ENCODE peak calls at places on chromosome 13, in six cellular contexts. H, M, X, K, Z and U are unnamed samples.

GRCh38 chr13:79557666-79558065 is 76.7 kb downstream of the NDFIP2 start:
- DNase-seq in Z (no peak), M (no peak), K (no peak), H (no peak), X (no peak), U (no peak)

GRCh38 chr13:112605531-112605990 is 17.6 kb upstream of the TUBGCP3 start:
- DNase-seq in M (no peak), K (peak; percentile 68), Z (no peak), X (no peak), H (no peak), U (no peak)

GRCh38 chr13:24777171-24777570 is 13.2 kb downstream of the RNF17 start:
- DNase-seq in H (no peak), X (no peak), K (no peak), Z (no peak), M (no peak), U (no peak)

GRCh38 chr13:82698941-82699340 is 1183.3 kb downstream of the SLITRK1 start:
- DNase-seq in M (no peak), K (no peak), H (no peak), Z (no peak), X (no peak), U (no peak)

GRCh38 chr13:36131215-36131930 is at the start of gene DCLK1:
- DNase-seq in X (no peak), M (peak; percentile 29), K (no peak), Z (peak; percentile 21), H (no peak), U (no peak)

GRCh38 chr13:25753976-25754375 is 297.8 kb downstream of the SHISA2 start:
- DNase-seq in Z (no peak), H (no peak), M (no peak), X (no peak), K (no peak), U (no peak)

GRCh38 chr13:28679628-28680027 is 20.7 kb downstream of the POMP start:
- DNase-seq in X (peak; percentile 33), Z (no peak), K (no peak), H (no peak), M (no peak), U (no peak)

GRCh38 chr13:84870190-84870589 is 929.0 kb downstream of the SLITRK6 start:
- DNase-seq in X (no peak), K (no peak), Z (no peak), M (no peak), H (no peak), U (no peak)

GRCh38 chr13:65445340-65445739 is 1784.8 kb downstream of the PCDH9 start:
- DNase-seq in M (no peak), H (no peak), K (no peak), X (no peak), Z (no peak), U (no peak)

GRCh38 chr13:114081761-114082681 is 50.4 kb downstream of the RASA3 start:
- DNase-seq in X (no peak), M (peak; percentile 87), H (no peak), Z (no peak), K (no peak), U (no peak)

GRCh38 chr13:113862191-113862765 is 1.6 kb downstream of the GAS6 start:
- DNase-seq in K (no peak), X (no peak), Z (no peak), M (no peak), H (no peak), U (no peak)

GRCh38 chr13:76991432-76991795 is 467 bp upstream of the CLN5 start:
- DNase-seq in Z (peak; percentile 54), X (no peak), H (no peak), K (peak; percentile 88), M (peak; percentile 42), U (no peak)

GRCh38 chr13:24040835-24041234 is 119.7 kb upstream of the SPATA13 start:
- DNase-seq in M (no peak), H (no peak), Z (no peak), X (no peak), K (no peak), U (no peak)

GRCh38 chr13:104014803-104015645 is 948.8 kb upstream of the SLC10A2 start:
- DNase-seq in H (no peak), X (peak; percentile 71), Z (no peak), M (no peak), K (no peak), U (no peak)

GRCh38 chr13:32257649-32258048 is 57.5 kb downstream of the ZAR1L start:
- DNase-seq in M (no peak), X (no peak), Z (no peak), H (no peak), K (no peak), U (no peak)

GRCh38 chr13:42056146-42056545 is 7.7 kb downstream of the DGKH start:
- DNase-seq in H (no peak), Z (no peak), K (no peak), X (no peak), M (no peak), U (no peak)

GRCh38 chr13:91719033-91719432 is 320.6 kb downstream of the GPC5 start:
- DNase-seq in K (no peak), X (peak; percentile 7), M (no peak), Z (no peak), H (no peak), U (no peak)

GRCh38 chr13:103794526-103794925 is 728.3 kb upstream of the SLC10A2 start:
- DNase-seq in X (no peak), M (no peak), K (no peak), H (no peak), Z (no peak), U (no peak)

GRCh38 chr13:111584101-111584500 is 263.7 kb downstream of the TEX29 start:
- DNase-seq in M (peak; percentile 51), H (no peak), Z (peak; percentile 65), X (no peak), K (peak; percentile 67), U (no peak)

GRCh38 chr13:99982741-99983400 is 1.3 kb downstream of the ZIC2 start:
- DNase-seq in M (no peak), H (no peak), Z (no peak), K (no peak), X (no peak), U (no peak)

GRCh38 chr13:25214371-25215252 is 42.5 kb upstream of the AMER2 start:
- DNase-seq in K (no peak), M (no peak), X (no peak), Z (no peak), H (no peak), U (no peak)

GRCh38 chr13:79222427-79223205 is 183.4 kb downstream of the RBM26 start:
- DNase-seq in Z (no peak), X (no peak), H (no peak), K (no peak), M (no peak), U (no peak)

GRCh38 chr13:63209330-63210017 is 1793.8 kb upstream of the PCDH20 start:
- DNase-seq in X (no peak), Z (no peak), K (no peak), M (no peak), H (no peak), U (no peak)

GRCh38 chr13:98443329-98443728 is 133.6 kb downstream of the STK24 start:
- DNase-seq in X (peak; percentile 23), Z (no peak), H (no peak), K (no peak), M (no peak), U (no peak)

GRCh38 chr13:50511877-50512332 is 331.6 kb downstream of the DLEU7 start:
- DNase-seq in Z (peak; percentile 14), K (no peak), H (no peak), X (no peak), M (no peak), U (no peak)
- H3K4me3 ChIP-seq in Z (no peak overlapping the region), K (peak overlapping the region; percentile 22), H (no peak overlapping the region), X (no peak overlapping the region), M (peak overlapping the region; percentile 32), U (peak overlapping the region; percentile 49)

GRCh38 chr13:26923824-26924605 is 163.4 kb upstream of the GPR12 start:
- DNase-seq in H (no peak), M (no peak), X (peak; percentile 59), Z (no peak), K (no peak), U (no peak)
- TF ChIP-seq POLR2AphosphoS5 in H (no peak), M (no peak), X (no peak), Z (no peak), K (no peak), U (no peak)

DNA sequence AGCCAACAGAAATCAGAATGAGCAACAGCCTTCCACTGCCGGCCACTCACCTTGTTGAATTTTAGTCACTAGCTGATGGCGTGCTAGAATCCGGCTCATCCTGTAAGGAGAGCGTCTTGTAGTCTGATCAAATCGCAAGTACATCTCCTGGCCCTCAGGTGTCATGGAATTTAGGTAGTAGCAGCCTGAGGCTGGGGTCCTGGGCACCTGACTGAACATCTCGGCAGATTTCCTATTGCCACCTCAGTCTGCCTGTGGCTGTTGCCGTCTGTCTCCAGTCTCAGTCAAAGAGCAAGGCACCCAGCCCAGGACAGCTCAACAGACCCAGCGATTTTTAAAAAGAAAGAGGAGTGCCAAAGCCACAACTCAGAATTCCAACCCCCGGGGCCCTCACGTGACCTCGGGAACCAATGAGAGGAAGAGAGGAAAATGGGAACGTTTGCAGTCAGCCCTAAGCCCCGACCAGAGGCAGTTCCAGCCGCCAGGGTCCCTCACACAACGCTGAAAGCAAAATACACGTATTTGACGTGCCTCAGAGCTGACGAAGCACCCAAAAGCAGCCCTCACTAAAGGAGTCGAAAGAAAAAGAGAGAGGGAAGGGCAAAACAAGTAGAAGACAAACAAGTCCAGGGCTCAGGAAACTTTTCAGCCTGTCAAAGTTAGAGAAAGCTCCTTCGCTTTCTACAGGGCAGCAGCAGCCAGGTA is at the start of gene STARD13:
- DNase-seq in X (peak; percentile 98), H (peak; percentile 59), M (peak; percentile 92), Z (peak; percentile 93), K (peak; percentile 82), U (peak; percentile 89)
- H3K4me3 ChIP-seq in X (peak within 1 kb of the TSS; percentile 88), H (peak within 1 kb of the TSS; percentile 59), M (peak within 1 kb of the TSS; percentile 45), Z (peak within 1 kb of the TSS; percentile 52), K (peak within 1 kb of the TSS; percentile 48), U (peak within 1 kb of the TSS; percentile 74)

GRCh38 chr13:94120878-94121277 is 358.6 kb downstream of the DCT start:
- DNase-seq in M (no peak), Z (no peak), X (no peak), K (no peak), H (no peak), U (no peak)

GRCh38 chr13:94122300-94122699 is 357.2 kb downstream of the DCT start:
- DNase-seq in M (no peak), X (no peak), H (no peak), K (no peak), Z (no peak), U (no peak)

GRCh38 chr13:94121686-94122085 is 357.8 kb downstream of the DCT start:
- DNase-seq in H (no peak), Z (no peak), M (no peak), K (no peak), X (no peak), U (no peak)

GRCh38 chr13:94119360-94119936 is 360.0 kb downstream of the DCT start:
- DNase-seq in X (no peak), Z (peak; percentile 62), K (peak; percentile 44), M (peak; percentile 45), H (no peak), U (no peak)

GRCh38 chr13:94123543-94123942 is 355.9 kb downstream of the DCT start:
- DNase-seq in Z (no peak), K (no peak), X (no peak), H (no peak), M (no peak), U (no peak)
- TF ChIP-seq POLR2AphosphoS5 in Z (no peak), K (no peak), X (no peak), H (no peak), M (no peak), U (no peak)

GRCh38 chr13:73993661-73994060 is 140.5 kb downstream of the KLF12 start:
- DNase-seq in X (no peak), H (no peak), M (no peak), K (no peak), Z (no peak), U (no peak)
- H3K4me3 ChIP-seq in X (no peak overlapping the region), H (no peak overlapping the region), M (no peak overlapping the region), K (no peak overlapping the region), Z (no peak overlapping the region), U (no peak overlapping the region)